ENCODE peak calls at places on chromosomes 2 and 18, in four cellular contexts. S is AG09309, T is A673, J is A549. O is an unnamed sample.
A peak's percentile ranks its signal among the peaks of the same experiment; 100 is the strongest.

GRCh38 chr2:188610827-188611226 is 319.2 kb downstream of the GULP1 start:
- DNase-seq in S (no peak), T (no peak), J (no peak), O (peak; percentile 65)

GRCh38 chr2:158234497-158234896 is 132.8 kb downstream of the UPP2 start:
- DNase-seq in S (no peak), T (no peak), J (no peak), O (no peak)

GRCh38 chr18:24009651-24010333 is 4.8 kb upstream of the TTC39C start:
- DNase-seq in S (no peak), T (no peak), J (no peak), O (no peak)

GRCh38 chr2:218397502-218398436 is 1.9 kb upstream of the CTDSP1 start:
- DNase-seq in S (no peak), T (peak; percentile 84), J (peak; percentile 65), O (peak; percentile 88)

GRCh38 chr18:61797691-61798590 is 94.9 kb downstream of the RNF152 start:
- DNase-seq in S (no peak), T (no peak), J (no peak), O (no peak)

GRCh38 chr2:98293003-98293402 is 53.3 kb upstream of the CNGA3 start:
- DNase-seq in S (no peak), T (peak; percentile 12), J (no peak), O (no peak)

GRCh38 chr2:3194828-3195227 is 182.8 kb downstream of the EIPR1 start:
- DNase-seq in S (no peak), T (no peak), J (no peak), O (no peak)

GRCh38 chr2:46666044-46666662 is 186.8 kb downstream of the TMEM247 start:
- DNase-seq in S (no peak), T (no peak), J (no peak), O (no peak)

GRCh38 chr2:216242365-216242764 is 129.9 kb downstream of the MARCHF4 start:
- DNase-seq in S (no peak), T (peak; percentile 73), J (no peak), O (no peak)

GRCh38 chr2:231680992-231681852 is 27.1 kb upstream of the PTMA start:
- DNase-seq in S (no peak), T (no peak), J (peak; percentile 78), O (peak; percentile 96)

GRCh38 chr2:221318751-221319150 is 253.4 kb downstream of the EPHA4 start:
- DNase-seq in S (no peak), T (no peak), J (no peak), O (peak; percentile 23)

GRCh38 chr18:57533399-57533884 is 53.1 kb downstream of the FECH start:
- DNase-seq in S (no peak), T (no peak), J (no peak), O (peak; percentile 42)

GRCh38 chr18:74715865-74716712 is 118.4 kb downstream of the ZNF407 start:
- DNase-seq in S (no peak), T (no peak), J (no peak), O (no peak)

GRCh38 chr2:96259497-96259921 is 6.3 kb downstream of the TMEM127 start:
- DNase-seq in S (no peak), T (no peak), J (no peak), O (no peak)

GRCh38 chr2:127175406-127175805 is 44.7 kb downstream of the CYP27C1 start:
- DNase-seq in S (no peak), T (no peak), J (no peak), O (peak; percentile 20)

GRCh38 chr2:160292225-160292624 is 92.2 kb upstream of the ITGB6 start:
- DNase-seq in S (no peak), T (peak; percentile 47), J (no peak), O (peak; percentile 50)

GRCh38 chr2:19101968-19102367 is 256.5 kb downstream of the OSR1 start:
- DNase-seq in S (no peak), T (no peak), J (no peak), O (no peak)

GRCh38 chr2:169260246-169260645 is 102.1 kb downstream of the LRP2 start:
- DNase-seq in S (no peak), T (no peak), J (no peak), O (no peak)

GRCh38 chr2:171159326-171160118 is 1.2 kb downstream of the TLK1 start:
- DNase-seq in S (peak; percentile 66), T (peak; percentile 74), J (peak; percentile 31), O (peak; percentile 86)

GRCh38 chr18:2442726-2443275 is 128.5 kb downstream of the METTL4 start:
- DNase-seq in S (no peak), T (no peak), J (no peak), O (peak; percentile 31)

GRCh38 chr2:238813109-238813508 is 34.8 kb upstream of the TWIST2 start:
- DNase-seq in S (no peak), T (no peak), J (no peak), O (no peak)

GRCh38 chr2:230018153-230018552 is 50.6 kb downstream of the SLC16A14 start:
- DNase-seq in S (no peak), T (no peak), J (no peak), O (peak; percentile 87)

GRCh38 chr2:158128168-158128973 is 26.7 kb downstream of the UPP2 start:
- DNase-seq in S (no peak), T (no peak), J (no peak), O (no peak)

GRCh38 chr18:8607776-8608682 is 1.2 kb upstream of the RAB12 start:
- DNase-seq in S (no peak), T (no peak), J (no peak), O (peak; percentile 55)

GRCh38 chr2:130338793-130339345 is 3.8 kb upstream of the IMP4 start:
- DNase-seq in S (no peak), T (no peak), J (no peak), O (no peak)

GRCh38 chr2:113965644-113966043 is 75.8 kb downstream of the ACTR3 start:
- DNase-seq in S (no peak), T (peak; percentile 50), J (no peak), O (no peak)

GRCh38 chr2:62287895-62288589 is 92.1 kb downstream of the B3GNT2 start:
- DNase-seq in S (no peak), T (peak; percentile 57), J (no peak), O (peak; percentile 68)

GRCh38 chr2:43129676-43130547 is 96.5 kb downstream of the ZFP36L2 start:
- DNase-seq in S (no peak), T (no peak), J (no peak), O (no peak)

GRCh38 chr2:88815243-88816096 is 124.0 kb downstream of the RPIA start:
- DNase-seq in S (no peak), T (no peak), J (no peak), O (no peak)

GRCh38 chr18:45365835-45366234 is 249.4 kb upstream of the SLC14A2 start:
- DNase-seq in S (peak; percentile 62), T (no peak), J (no peak), O (no peak)

GRCh38 chr2:239055756-239056493 is 208.0 kb downstream of the TWIST2 start:
- DNase-seq in S (no peak), T (no peak), J (no peak), O (peak; percentile 9)

GRCh38 chr2:63788070-63788469 is 53.6 kb upstream of the UGP2 start:
- DNase-seq in S (no peak), T (no peak), J (no peak), O (peak; percentile 83)

GRCh38 chr2:2265747-2266259 is 65.3 kb downstream of the MYT1L start:
- DNase-seq in S (no peak), T (no peak), J (no peak), O (no peak)

GRCh38 chr2:195600796-195601195 is 56.2 kb upstream of the SLC39A10 start:
- DNase-seq in S (no peak), T (no peak), J (no peak), O (no peak)

GRCh38 chr2:23745726-23746105 is 181.2 kb downstream of the ATAD2B start:
- DNase-seq in S (no peak), T (peak; percentile 79), J (no peak), O (peak; percentile 51)

DNA sequence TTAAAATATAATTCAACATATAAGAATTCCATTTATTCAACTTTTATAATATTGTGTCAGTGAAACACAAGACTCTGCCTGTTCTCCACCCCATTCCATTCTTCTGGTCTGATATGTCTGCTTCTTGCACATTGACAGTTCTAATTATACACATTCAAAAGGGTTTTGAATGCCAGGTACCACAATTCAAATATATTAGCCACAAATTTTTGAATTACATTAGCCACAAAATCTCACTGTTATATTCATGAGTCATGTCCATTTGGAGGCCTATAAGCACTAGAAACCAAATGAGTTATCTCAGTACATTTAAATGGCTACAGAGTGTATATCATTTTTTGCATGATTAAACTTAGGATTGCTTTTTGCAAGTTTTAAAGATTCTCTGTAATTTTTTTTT is 72.1 kb downstream of the CCDC150 start:
- DNase-seq in S (no peak), T (no peak), J (no peak), O (no peak)
- TF ChIP-seq CTCF in S (no peak), T (no peak), J (no peak), O (no peak)

DNA sequence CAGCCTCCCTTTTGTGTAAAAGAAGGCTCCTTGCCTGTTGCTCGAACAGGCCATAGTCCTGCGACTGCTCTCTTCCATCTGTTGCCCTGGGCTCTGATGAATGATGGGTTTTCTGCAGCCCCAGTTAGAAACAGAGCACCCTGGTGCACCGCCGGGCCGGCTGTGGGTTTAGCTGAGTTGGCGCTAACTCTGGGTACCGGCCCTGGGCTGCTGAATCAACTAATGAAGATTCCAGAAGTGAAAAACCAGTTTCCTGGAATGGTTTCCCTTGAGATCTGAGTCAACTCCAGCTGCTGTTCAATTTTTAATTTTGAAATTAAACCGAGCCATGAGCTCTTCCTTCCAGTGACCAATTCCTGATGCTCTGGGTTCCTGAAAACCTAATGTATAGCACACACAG is 5.7 kb downstream of the COL6A3 start:
- DNase-seq in S (no peak), T (no peak), J (no peak), O (peak; percentile 78)
- H3K4me3 ChIP-seq in S (peak overlapping the region; percentile 26), T (no peak overlapping the region), J (no peak overlapping the region), O (peak overlapping the region; percentile 96)

GRCh38 chr18:47881042-47881441 is 49.4 kb downstream of the SMAD2 start:
- DNase-seq in S (no peak), T (no peak), J (no peak), O (no peak)

GRCh38 chr18:47873625-47874024 is 56.8 kb downstream of the SMAD2 start:
- DNase-seq in S (no peak), T (no peak), J (no peak), O (no peak)

GRCh38 chr18:47877892-47878291 is 52.6 kb downstream of the SMAD2 start:
- DNase-seq in S (no peak), T (no peak), J (no peak), O (no peak)

GRCh38 chr18:47872426-47872825 is 58.0 kb downstream of the SMAD2 start:
- DNase-seq in S (no peak), T (no peak), J (no peak), O (no peak)

DNA sequence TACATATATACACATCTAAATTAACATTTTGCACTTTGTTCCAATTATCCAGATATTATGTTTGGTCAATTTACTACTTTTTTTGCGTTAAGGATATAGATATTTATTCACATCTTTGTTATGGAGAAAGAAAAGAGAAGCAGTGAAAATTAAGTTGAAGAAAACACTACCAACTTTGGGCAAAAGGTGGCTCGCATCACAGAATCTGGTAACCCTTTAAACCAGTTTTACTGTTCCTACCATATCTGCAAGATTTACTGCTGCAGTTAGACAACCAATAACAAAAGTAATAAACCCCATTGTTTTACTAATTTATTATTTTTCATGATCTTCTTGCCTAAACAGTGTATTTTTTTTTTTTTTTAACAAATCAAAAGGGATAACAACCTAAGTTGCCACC is 53.6 kb downstream of the SMAD2 start:
- DNase-seq in S (no peak), T (no peak), J (no peak), O (no peak)
- TF ChIP-seq CTCF in S (no peak), T (no peak), J (no peak), O (no peak)

GRCh38 chr2:189933041-189933440 is 129.5 kb downstream of the MSTN start:
- DNase-seq in S (no peak), T (no peak), J (no peak), O (no peak)
- H3K4me3 ChIP-seq in S (no peak overlapping the region), T (no peak overlapping the region), J (no peak overlapping the region), O (no peak overlapping the region)